ENCODE peak calls at places on chromosomes 12 and 14, in five cellular contexts. C is H1, R is K562, L is SK-N-SH, Z is GM12892. M is an unnamed sample.

GRCh38 chr12:26870491-26871419 is 37.8 kb upstream of the ITPR2 start:
- DNase-seq in C (no peak), R (no peak), L (peak), Z (no peak), M (no peak)

GRCh38 chr14:34012978-34013713 is 62.3 kb upstream of the EGLN3 start:
- DNase-seq in C (no peak), R (no peak), L (no peak), Z (peak), M (no peak)

GRCh38 chr14:83473846-83474245 is 1940.2 kb upstream of the SEL1L start:
- DNase-seq in C (no peak), R (no peak), L (no peak), Z (no peak), M (no peak)

GRCh38 chr12:110345176-110345651 is 58.3 kb downstream of the ANAPC7 start:
- DNase-seq in C (no peak), R (no peak), L (no peak), Z (no peak), M (no peak)

GRCh38 chr12:78641837-78642423 is 222.6 kb upstream of the SYT1 start:
- DNase-seq in C (no peak), R (no peak), L (no peak), Z (no peak), M (no peak)

GRCh38 chr12:46260913-46261476 is 7.8 kb downstream of the SLC38A1 start:
- DNase-seq in C (no peak), R (no peak), L (no peak), Z (no peak), M (no peak)

GRCh38 chr14:46325777-46326176 is 325.8 kb downstream of the RPL10L start:
- DNase-seq in C (no peak), R (no peak), L (no peak), Z (no peak), M (no peak)

GRCh38 chr14:92690171-92691011 is 58.0 kb downstream of the LGMN start:
- DNase-seq in C (no peak), R (peak), L (peak), Z (no peak), M (no peak)

GRCh38 chr14:77275041-77275854 is 4.2 kb upstream of the NGB start:
- DNase-seq in C (no peak), R (no peak), L (peak), Z (no peak), M (no peak)

GRCh38 chr12:132277961-132278360 is 51.4 kb downstream of the GALNT9 start:
- DNase-seq in C (no peak), R (no peak), L (no peak), Z (no peak), M (no peak)

GRCh38 chr12:6869049-6870021 is 2.0 kb downstream of the TPI1 start:
- DNase-seq in C (no peak), R (peak), L (peak), Z (peak), M (no peak)

GRCh38 chr14:103127356-103127755 is 4.1 kb downstream of the TNFAIP2 start:
- DNase-seq in C (no peak), R (no peak), L (no peak), Z (no peak), M (no peak)

GRCh38 chr12:60101715-60102114 is 505.9 kb downstream of the SLC16A7 start:
- DNase-seq in C (no peak), R (no peak), L (no peak), Z (no peak), M (no peak)

GRCh38 chr14:57865450-57866198 is at the start of gene SLC35F4:
- DNase-seq in C (peak), R (peak), L (peak), Z (peak), M (no peak)

GRCh38 chr14:68089146-68089715 is 269.7 kb downstream of the RAD51B start:
- DNase-seq in C (no peak), R (no peak), L (no peak), Z (no peak), M (no peak)

GRCh38 chr14:89957791-89958190 is 2.1 kb downstream of the TDP1 start:
- DNase-seq in C (no peak), R (no peak), L (no peak), Z (no peak), M (no peak)

GRCh38 chr14:91352696-91353692 is 64.6 kb downstream of the CCDC88C start:
- DNase-seq in C (no peak), R (no peak), L (no peak), Z (no peak), M (no peak)

GRCh38 chr14:105168979-105169507 is 467 bp upstream of the JAG2 start:
- DNase-seq in C (no peak), R (peak), L (peak), Z (no peak), M (no peak)

GRCh38 chr14:56998728-56999127 is 188.4 kb upstream of the OTX2 start:
- DNase-seq in C (no peak), R (peak), L (no peak), Z (no peak), M (no peak)

GRCh38 chr14:60648934-60649814 is at the start of gene SIX1:
- DNase-seq in C (no peak), R (peak), L (peak), Z (no peak), M (peak)

GRCh38 chr12:45247589-45247988 is 31.7 kb downstream of the ANO6 start:
- DNase-seq in C (no peak), R (no peak), L (no peak), Z (no peak), M (no peak)

GRCh38 chr12:42002563-42002962 is 142.1 kb downstream of the GXYLT1 start:
- DNase-seq in C (no peak), R (no peak), L (no peak), Z (no peak), M (no peak)

GRCh38 chr12:31622038-31622437 is 31.1 kb upstream of the DENND5B start:
- DNase-seq in C (no peak), R (no peak), L (no peak), Z (no peak), M (no peak)

GRCh38 chr12:3275171-3276041 is 198.2 kb downstream of the TSPAN9 start:
- DNase-seq in C (peak), R (peak), L (peak), Z (peak), M (peak)

GRCh38 chr12:116276433-116277216 is 868 bp downstream of the MED13L start:
- DNase-seq in C (no peak), R (peak), L (peak), Z (peak), M (peak)

GRCh38 chr12:10563002-10563401 is 50.4 kb downstream of the MAGOHB start:
- DNase-seq in C (no peak), R (no peak), L (no peak), Z (no peak), M (no peak)

GRCh38 chr12:46124848-46125619 is 134.7 kb upstream of the SCAF11 start:
- DNase-seq in C (no peak), R (peak), L (peak), Z (peak), M (no peak)

GRCh38 chr14:22883191-22883976 is at the start of gene REM2:
- DNase-seq in C (no peak), R (peak), L (peak), Z (no peak), M (no peak)

GRCh38 chr14:74912801-74913200 is 10.3 kb downstream of the RPS6KL1 start:
- DNase-seq in C (no peak), R (no peak), L (no peak), Z (no peak), M (no peak)

GRCh38 chr12:98136544-98136943 is 378.8 kb upstream of the TMPO start:
- DNase-seq in C (no peak), R (no peak), L (no peak), Z (no peak), M (no peak)

GRCh38 chr14:92475451-92476187 is 38.0 kb upstream of the RIN3 start:
- DNase-seq in C (no peak), R (no peak), L (no peak), Z (no peak), M (no peak)

GRCh38 chr12:37543131-37543965 is 773.2 kb upstream of the ALG10B start:
- DNase-seq in C (no peak), R (no peak), L (peak), Z (no peak), M (no peak)

GRCh38 chr14:59303216-59303615 is 114.7 kb downstream of the DAAM1 start:
- DNase-seq in C (no peak), R (no peak), L (no peak), Z (no peak), M (no peak)

GRCh38 chr12:34391771-34392581 is 369.7 kb downstream of the ALG10 start:
- DNase-seq in C (no peak), R (peak), L (no peak), Z (no peak), M (no peak)
- TF ChIP-seq TAF1 in C (no peak), R (no peak), L (no peak), Z (no peak), M (no peak)

GRCh38 chr12:94171595-94171930 is 23.2 kb downstream of the PLXNC1 start:
- DNase-seq in C (no peak), R (no peak), L (no peak), Z (no peak), M (no peak)

GRCh38 chr12:94174576-94174975 is 26.2 kb downstream of the PLXNC1 start:
- DNase-seq in C (no peak), R (no peak), L (no peak), Z (no peak), M (no peak)

GRCh38 chr12:94172031-94172430 is 23.7 kb downstream of the PLXNC1 start:
- DNase-seq in C (no peak), R (no peak), L (no peak), Z (no peak), M (no peak)

GRCh38 chr12:94172973-94173372 is 24.6 kb downstream of the PLXNC1 start:
- DNase-seq in C (no peak), R (no peak), L (no peak), Z (no peak), M (no peak)

GRCh38 chr12:94173660-94174265 is 25.4 kb downstream of the PLXNC1 start:
- DNase-seq in C (no peak), R (no peak), L (no peak), Z (no peak), M (no peak)
- TF ChIP-seq TAF1 in C (no peak), R (no peak), L (no peak), Z (no peak), M (no peak)

DNA sequence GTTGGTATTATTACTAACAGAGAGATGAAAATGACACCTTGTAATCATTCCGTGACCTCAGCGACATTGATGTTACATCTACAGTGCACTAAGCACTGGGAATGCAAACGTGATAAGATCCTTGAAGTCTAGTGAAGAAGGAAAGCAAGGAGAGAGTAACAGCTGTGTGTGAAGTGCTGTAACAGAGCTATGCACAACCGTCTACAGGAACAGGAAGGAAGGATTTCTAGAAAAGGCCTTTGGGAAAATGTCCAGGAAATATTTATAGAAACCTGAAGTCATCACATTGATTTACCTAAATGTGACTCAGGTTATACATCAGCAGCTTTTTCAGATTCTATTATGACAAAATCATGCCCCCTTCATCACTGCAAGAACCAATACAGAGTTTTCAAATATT is 304.2 kb upstream of the AMIGO2 start:
- DNase-seq in C (no peak), R (no peak), L (no peak), Z (no peak), M (no peak)
- TF ChIP-seq TAF1 in C (no peak), R (no peak), L (no peak), Z (no peak), M (no peak)

GRCh38 chr12:21849878-21850277 is 75.4 kb upstream of the KCNJ8 start:
- DNase-seq in C (no peak), R (no peak), L (no peak), Z (no peak), M (no peak)
- TF ChIP-seq TAF1 in C (no peak), R (no peak), L (no peak), Z (no peak), M (no peak)

GRCh38 chr12:84689638-84690037 is 223.0 kb downstream of the SLC6A15 start:
- DNase-seq in C (no peak), R (no peak), L (no peak), Z (no peak), M (no peak)
- TF ChIP-seq TAF1 in C (no peak), R (no peak), L (no peak), Z (no peak), M (no peak)

DNA sequence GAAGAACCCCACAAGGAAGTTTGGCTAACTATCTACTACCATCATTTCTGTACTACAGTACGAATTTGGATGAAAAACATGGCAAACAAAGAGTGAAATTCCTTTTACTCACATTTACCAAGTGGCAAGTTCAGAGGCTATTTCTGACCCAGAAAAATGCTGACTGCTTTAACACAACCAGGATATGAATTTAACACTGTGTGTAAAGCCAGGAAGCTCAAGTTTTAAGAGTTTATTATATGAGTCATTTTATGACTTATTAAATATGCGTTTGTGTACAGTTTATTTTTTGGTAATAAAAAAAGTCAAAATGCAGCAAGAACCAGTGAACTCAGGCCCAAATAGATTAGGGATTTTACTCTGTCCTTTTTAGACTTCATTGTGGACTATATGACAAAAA is 58.4 kb upstream of the STAC3 start:
- DNase-seq in C (no peak), R (no peak), L (no peak), Z (no peak), M (no peak)
- TF ChIP-seq TAF1 in C (no peak), R (no peak), L (no peak), Z (no peak), M (no peak)

GRCh38 chr12:28568709-28569108 is 378.5 kb downstream of the CCDC91 start:
- DNase-seq in C (no peak), R (no peak), L (peak), Z (no peak), M (no peak)

GRCh38 chr12:28563286-28563685 is 373.0 kb downstream of the CCDC91 start:
- DNase-seq in C (no peak), R (no peak), L (no peak), Z (no peak), M (no peak)

GRCh38 chr12:28563926-28564325 is 373.7 kb downstream of the CCDC91 start:
- DNase-seq in C (no peak), R (no peak), L (no peak), Z (no peak), M (no peak)

GRCh38 chr12:28569698-28570411 is 379.6 kb downstream of the CCDC91 start:
- DNase-seq in C (no peak), R (no peak), L (no peak), Z (no peak), M (no peak)

DNA sequence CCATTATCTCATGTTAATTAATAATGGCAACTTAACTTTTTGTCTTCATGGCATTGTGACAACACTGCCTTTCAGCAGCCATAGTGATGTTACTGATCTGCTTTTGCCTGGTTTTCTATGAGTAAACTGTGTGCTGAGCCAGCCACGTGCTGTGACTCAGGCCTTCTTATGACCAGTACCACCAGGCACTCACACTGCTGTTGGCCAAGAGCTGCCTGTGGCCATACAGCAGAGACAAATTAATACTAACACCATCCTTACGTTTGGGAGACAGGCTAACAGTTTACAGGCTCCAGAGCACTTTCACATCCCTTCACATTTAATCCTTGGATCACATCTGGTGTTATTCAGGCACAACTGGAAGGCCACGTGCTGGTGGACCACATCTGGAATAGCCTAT is 377.8 kb downstream of the CCDC91 start:
- DNase-seq in C (no peak), R (no peak), L (peak), Z (no peak), M (no peak)
- TF ChIP-seq TAF1 in C (no peak), R (no peak), L (no peak), Z (no peak), M (no peak)

GRCh38 chr14:101109981-101110728 is 206.6 kb upstream of the RTL1 start:
- DNase-seq in C (no peak), R (no peak), L (peak), Z (peak), M (no peak)
- TF ChIP-seq TAF1 in C (no peak), R (no peak), L (no peak), Z (no peak), M (no peak)

GRCh38 chr12:85836716-85837100 is 499 bp upstream of the RASSF9 start:
- DNase-seq in C (no peak), R (no peak), L (no peak), Z (no peak), M (no peak)

GRCh38 chr12:85833558-85833957 is 2.7 kb downstream of the RASSF9 start:
- DNase-seq in C (no peak), R (no peak), L (no peak), Z (no peak), M (no peak)

GRCh38 chr12:85835810-85836715 is at the start of gene RASSF9:
- DNase-seq in C (no peak), R (no peak), L (no peak), Z (no peak), M (no peak)

GRCh38 chr12:85834378-85834777 is 1.8 kb downstream of the RASSF9 start:
- DNase-seq in C (no peak), R (no peak), L (no peak), Z (no peak), M (no peak)

GRCh38 chr12:85835417-85835809 is 796 bp downstream of the RASSF9 start:
- DNase-seq in C (no peak), R (no peak), L (no peak), Z (no peak), M (no peak)
- TF ChIP-seq TAF1 in C (no peak), R (no peak), L (no peak), Z (no peak), M (no peak)

GRCh38 chr12:130367523-130367922 is 29.8 kb downstream of the PIWIL1 start:
- DNase-seq in C (no peak), R (no peak), L (no peak), Z (no peak), M (no peak)
- TF ChIP-seq TAF1 in C (no peak), R (no peak), L (no peak), Z (no peak), M (no peak)

M was measured in GM12891.